ENCODE peak calls at places on chromosomes 2 and 18, in four cellular contexts. One of them, this sample, is unnamed.

GRCh38 chr18:33706391-33706790 is 128.4 kb downstream of the ASXL3 start:
- DNase-seq in HepG2: no peak
- DNase-seq in GM12878: no peak
- DNase-seq in K562: no peak
- DNase-seq in this sample: no peak

GRCh38 chr2:206696910-206697309 is 21.3 kb downstream of the DYTN start:
- DNase-seq in HepG2: no peak
- DNase-seq in GM12878: no peak
- DNase-seq in K562: no peak
- DNase-seq in this sample: no peak

GRCh38 chr2:216761119-216761518 is 65.8 kb upstream of the IGFBP5 start:
- DNase-seq in HepG2: no peak
- DNase-seq in GM12878: no peak
- DNase-seq in K562: no peak
- DNase-seq in this sample: no peak

GRCh38 chr2:222000326-222000725 is 298.5 kb downstream of the PAX3 start:
- DNase-seq in HepG2: no peak
- DNase-seq in GM12878: no peak
- DNase-seq in K562: no peak
- DNase-seq in this sample: no peak

GRCh38 chr2:97993926-97994325 is 1.8 kb downstream of the TMEM131 start:
- DNase-seq in HepG2: no peak
- DNase-seq in GM12878: no peak
- DNase-seq in K562: peak; percentile 21
- DNase-seq in this sample: no peak

GRCh38 chr2:8239402-8240127 is 442.3 kb upstream of the ID2 start:
- DNase-seq in HepG2: no peak
- DNase-seq in GM12878: no peak
- DNase-seq in K562: no peak
- DNase-seq in this sample: no peak

GRCh38 chr2:24111407-24111861 is 11.7 kb downstream of the PFN4 start:
- DNase-seq in HepG2: no peak
- DNase-seq in GM12878: no peak
- DNase-seq in K562: peak; percentile 31
- DNase-seq in this sample: peak; percentile 13

GRCh38 chr2:62344472-62344871 is 148.6 kb downstream of the B3GNT2 start:
- DNase-seq in HepG2: no peak
- DNase-seq in GM12878: peak; percentile 93
- DNase-seq in K562: no peak
- DNase-seq in this sample: no peak

GRCh38 chr2:168300460-168300859 is 53.1 kb upstream of the STK39 start:
- DNase-seq in HepG2: no peak
- DNase-seq in GM12878: no peak
- DNase-seq in K562: no peak
- DNase-seq in this sample: no peak

GRCh38 chr2:104091894-104092293 is 762.0 kb upstream of the POU3F3 start:
- DNase-seq in HepG2: no peak
- DNase-seq in GM12878: no peak
- DNase-seq in K562: no peak
- DNase-seq in this sample: no peak

GRCh38 chr2:232543491-232543890 is 4.0 kb downstream of the CHRNG start:
- DNase-seq in HepG2: no peak
- DNase-seq in GM12878: no peak
- DNase-seq in K562: no peak
- DNase-seq in this sample: no peak

GRCh38 chr2:129780316-129781282 is 198.9 kb upstream of the RAB6C start:
- DNase-seq in HepG2: no peak
- DNase-seq in GM12878: no peak
- DNase-seq in K562: no peak
- DNase-seq in this sample: no peak

GRCh38 chr2:227903395-227903794 is 32.0 kb downstream of the DAW1 start:
- DNase-seq in HepG2: no peak
- DNase-seq in GM12878: no peak
- DNase-seq in K562: no peak
- DNase-seq in this sample: no peak

GRCh38 chr2:223585691-223586090 is 16.5 kb downstream of the SCG2 start:
- DNase-seq in HepG2: no peak
- DNase-seq in GM12878: no peak
- DNase-seq in K562: no peak
- DNase-seq in this sample: no peak

GRCh38 chr2:109454304-109454703 is 159.5 kb downstream of the SEPTIN10 start:
- DNase-seq in HepG2: no peak
- DNase-seq in GM12878: no peak
- DNase-seq in K562: no peak
- DNase-seq in this sample: no peak

GRCh38 chr2:141021109-141021508 is 1109.7 kb downstream of the LRP1B start:
- DNase-seq in HepG2: no peak
- DNase-seq in GM12878: no peak
- DNase-seq in K562: no peak
- DNase-seq in this sample: no peak

GRCh38 chr2:177264539-177265385 is at the start of gene NFE2L2:
- DNase-seq in HepG2: peak; percentile 99
- DNase-seq in GM12878: peak; percentile 56
- DNase-seq in K562: peak; percentile 97
- DNase-seq in this sample: peak; percentile 84

GRCh38 chr18:36028859-36029258 is 38.5 kb downstream of the RPRD1A start:
- DNase-seq in HepG2: peak; percentile 58
- DNase-seq in GM12878: no peak
- DNase-seq in K562: no peak
- DNase-seq in this sample: no peak

GRCh38 chr2:80459028-80459427 is 154.5 kb upstream of the LRRTM1 start:
- DNase-seq in HepG2: no peak
- DNase-seq in GM12878: no peak
- DNase-seq in K562: no peak
- DNase-seq in this sample: no peak

GRCh38 chr2:100610381-100610831 is 47.6 kb downstream of the PDCL3 start:
- DNase-seq in HepG2: peak; percentile 36
- DNase-seq in GM12878: no peak
- DNase-seq in K562: peak; percentile 69
- DNase-seq in this sample: peak; percentile 50

GRCh38 chr18:48833701-48834394 is 116.9 kb downstream of the SMAD7 start:
- DNase-seq in HepG2: no peak
- DNase-seq in GM12878: no peak
- DNase-seq in K562: no peak
- DNase-seq in this sample: no peak

GRCh38 chr2:127829845-127830246 is 18.9 kb upstream of the WDR33 start:
- DNase-seq in HepG2: no peak
- DNase-seq in GM12878: peak; percentile 96
- DNase-seq in K562: no peak
- DNase-seq in this sample: no peak

GRCh38 chr2:7801212-7801611 is 880.6 kb upstream of the ID2 start:
- DNase-seq in HepG2: no peak
- DNase-seq in GM12878: no peak
- DNase-seq in K562: no peak
- DNase-seq in this sample: no peak

GRCh38 chr18:51151568-51152511 is 45.6 kb downstream of the MEX3C start:
- DNase-seq in HepG2: no peak
- DNase-seq in GM12878: no peak
- DNase-seq in K562: no peak
- DNase-seq in this sample: no peak

GRCh38 chr2:46922606-46923005 is 7.0 kb upstream of the MCFD2 start:
- DNase-seq in HepG2: no peak
- DNase-seq in GM12878: no peak
- DNase-seq in K562: no peak
- DNase-seq in this sample: no peak

GRCh38 chr2:46924038-46924437 is 8.4 kb upstream of the MCFD2 start:
- DNase-seq in HepG2: no peak
- DNase-seq in GM12878: no peak
- DNase-seq in K562: no peak
- DNase-seq in this sample: no peak

GRCh38 chr2:46922049-46922448 is 6.4 kb upstream of the MCFD2 start:
- DNase-seq in HepG2: no peak
- DNase-seq in GM12878: no peak
- DNase-seq in K562: no peak
- DNase-seq in this sample: no peak

GRCh38 chr2:46924608-46925007 is 9.0 kb upstream of the MCFD2 start:
- DNase-seq in HepG2: no peak
- DNase-seq in GM12878: no peak
- DNase-seq in K562: no peak
- DNase-seq in this sample: no peak

GRCh38 chr2:46923011-46923669 is 7.5 kb upstream of the MCFD2 start:
- DNase-seq in HepG2: no peak
- DNase-seq in GM12878: no peak
- DNase-seq in K562: no peak
- DNase-seq in this sample: no peak
- TF ChIP-seq JUND in HepG2: no peak
- TF ChIP-seq JUND in GM12878: no peak
- TF ChIP-seq JUND in K562: no peak
- TF ChIP-seq JUND in this sample: no peak

GRCh38 chr2:235347691-235348090 is 146.2 kb upstream of the AGAP1 start:
- DNase-seq in HepG2: no peak
- DNase-seq in GM12878: no peak
- DNase-seq in K562: peak; percentile 28
- DNase-seq in this sample: no peak
- TF ChIP-seq JUND in HepG2: no peak
- TF ChIP-seq JUND in GM12878: no peak
- TF ChIP-seq JUND in K562: peak; percentile 88
- TF ChIP-seq JUND in this sample: no peak

GRCh38 chr2:169709335-169709734 is 15.1 kb downstream of the PHOSPHO2 start:
- DNase-seq in HepG2: no peak
- DNase-seq in GM12878: no peak
- DNase-seq in K562: no peak
- DNase-seq in this sample: no peak
- TF ChIP-seq JUND in HepG2: no peak
- TF ChIP-seq JUND in GM12878: no peak
- TF ChIP-seq JUND in K562: no peak
- TF ChIP-seq JUND in this sample: no peak

GRCh38 chr2:166899676-166900075 is 11.4 kb downstream of the XIRP2 start:
- DNase-seq in HepG2: no peak
- DNase-seq in GM12878: no peak
- DNase-seq in K562: no peak
- DNase-seq in this sample: no peak

GRCh38 chr2:166891727-166892126 is 3.4 kb downstream of the XIRP2 start:
- DNase-seq in HepG2: no peak
- DNase-seq in GM12878: no peak
- DNase-seq in K562: no peak
- DNase-seq in this sample: no peak

GRCh38 chr2:166897666-166898065 is 9.4 kb downstream of the XIRP2 start:
- DNase-seq in HepG2: no peak
- DNase-seq in GM12878: no peak
- DNase-seq in K562: no peak
- DNase-seq in this sample: no peak

GRCh38 chr2:166892397-166892796 is 4.1 kb downstream of the XIRP2 start:
- DNase-seq in HepG2: no peak
- DNase-seq in GM12878: no peak
- DNase-seq in K562: no peak
- DNase-seq in this sample: no peak

DNA sequence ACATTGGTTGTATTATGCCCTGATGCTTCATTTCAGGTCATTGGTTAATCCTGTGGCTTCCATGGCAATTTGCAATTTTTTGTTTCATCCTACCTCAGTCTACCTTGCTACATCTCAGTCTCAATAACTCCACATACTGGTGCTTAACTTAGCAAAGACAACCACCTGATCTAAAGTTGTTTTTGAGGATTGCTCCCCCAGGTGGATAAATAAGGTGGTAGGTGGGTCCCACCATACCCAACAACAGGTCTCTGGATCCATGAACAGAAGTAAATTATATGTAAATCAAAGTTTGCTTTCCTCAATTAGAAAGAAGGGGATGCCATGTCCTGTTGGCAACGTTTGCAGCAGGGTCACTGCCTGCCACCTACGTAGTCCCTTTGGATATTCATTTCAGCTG is 7.0 kb downstream of the XIRP2 start:
- DNase-seq in HepG2: no peak
- DNase-seq in GM12878: no peak
- DNase-seq in K562: no peak
- DNase-seq in this sample: no peak
- TF ChIP-seq JUND in HepG2: no peak
- TF ChIP-seq JUND in GM12878: no peak
- TF ChIP-seq JUND in K562: no peak
- TF ChIP-seq JUND in this sample: no peak

GRCh38 chr2:96923810-96924774 is 54.2 kb upstream of the SEMA4C start:
- DNase-seq in HepG2: no peak
- DNase-seq in GM12878: no peak
- DNase-seq in K562: peak; percentile 93
- DNase-seq in this sample: no peak

GRCh38 chr2:96924775-96925747 is 55.2 kb upstream of the SEMA4C start:
- DNase-seq in HepG2: no peak
- DNase-seq in GM12878: no peak
- DNase-seq in K562: no peak
- DNase-seq in this sample: no peak

GRCh38 chr2:96921561-96922303 is 51.9 kb upstream of the SEMA4C start:
- DNase-seq in HepG2: no peak
- DNase-seq in GM12878: no peak
- DNase-seq in K562: peak; percentile 85
- DNase-seq in this sample: no peak

GRCh38 chr2:96920801-96921560 is 51.1 kb upstream of the SEMA4C start:
- DNase-seq in HepG2: no peak
- DNase-seq in GM12878: no peak
- DNase-seq in K562: no peak
- DNase-seq in this sample: no peak

DNA sequence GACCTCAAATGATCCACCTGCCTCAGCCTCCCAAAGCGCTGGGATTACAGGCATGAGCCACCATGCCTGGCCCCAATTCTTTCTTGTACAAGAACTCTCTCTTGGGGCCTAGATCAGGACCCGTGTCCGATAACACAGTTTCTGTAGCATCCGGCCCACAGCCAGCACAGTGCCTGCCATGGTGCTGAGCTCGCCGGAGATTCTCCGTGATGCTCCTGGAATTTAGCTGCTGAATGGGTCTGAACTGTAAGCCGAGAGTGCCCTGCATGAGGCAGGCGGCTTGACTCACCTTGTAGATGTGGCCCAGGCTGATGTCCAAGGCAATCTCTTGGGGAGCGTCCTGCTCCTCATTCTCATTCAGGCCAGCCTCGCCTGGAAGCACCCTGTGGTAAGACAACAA is 53.3 kb upstream of the SEMA4C start:
- DNase-seq in HepG2: no peak
- DNase-seq in GM12878: no peak
- DNase-seq in K562: no peak
- DNase-seq in this sample: no peak
- TF ChIP-seq JUND in HepG2: no peak
- TF ChIP-seq JUND in GM12878: no peak
- TF ChIP-seq JUND in K562: no peak
- TF ChIP-seq JUND in this sample: no peak

DNA sequence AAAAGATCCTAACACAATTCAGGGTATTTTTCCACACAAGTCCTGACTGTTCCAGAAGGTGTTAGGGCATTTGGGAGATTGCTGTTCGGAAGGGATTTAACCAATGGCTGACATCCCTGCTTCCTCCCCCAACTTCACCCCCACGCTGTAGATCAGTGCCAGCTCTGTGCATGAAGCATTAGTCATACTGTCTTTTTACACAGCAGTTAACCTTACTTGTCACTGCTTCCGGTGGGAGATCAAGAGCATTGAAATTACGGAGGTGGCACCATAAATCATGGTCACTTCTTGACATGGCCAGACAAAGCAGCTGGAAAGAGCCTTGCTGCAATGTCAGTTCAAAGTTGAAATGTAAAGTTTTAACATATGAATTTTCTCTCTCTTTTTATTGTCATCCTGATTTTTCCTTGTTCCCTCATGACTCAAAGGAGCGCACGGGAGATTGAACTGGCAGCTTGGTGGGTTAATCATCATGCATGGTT is 70.2 kb downstream of the HRH4 start:
- DNase-seq in HepG2: no peak
- DNase-seq in GM12878: no peak
- DNase-seq in K562: peak; percentile 14
- DNase-seq in this sample: no peak
- TF ChIP-seq JUND in HepG2: no peak
- TF ChIP-seq JUND in GM12878: no peak
- TF ChIP-seq JUND in K562: no peak
- TF ChIP-seq JUND in this sample: no peak

This sample was measured in T47D.